ENCODE peak calls at places on chromosomes 11 and 22, in seven cellular contexts. K is lower lobe of right lung, J is keratinocyte, O is WERI-Rb-1, C is neural progenitor cell, Z is gastrocnemius medialis, F is epithelial cell of esophagus. B is an unnamed sample.

GRCh38 chr22:46851941-46852340 is 89.5 kb downstream of the TBC1D22A start:
- DNase-seq in K (no peak), J (no peak), O (no peak), C (no peak), Z (no peak), F (no peak), B (no peak)

GRCh38 chr11:35304393-35304790 is 115.0 kb downstream of the SLC1A2 start:
- DNase-seq in K (no peak), J (no peak), O (no peak), C (no peak), Z (no peak), F (peak), B (no peak)

GRCh38 chr22:28582806-28583205 is 96.8 kb downstream of the TTC28 start:
- DNase-seq in K (no peak), J (no peak), O (no peak), C (no peak), Z (no peak), F (no peak), B (no peak)

GRCh38 chr11:99268895-99269294 is 248.1 kb downstream of the CNTN5 start:
- DNase-seq in K (no peak), J (no peak), O (no peak), C (no peak), Z (no peak), F (peak), B (no peak)

GRCh38 chr11:20647976-20648565 is 21.3 kb upstream of the NELL1 start:
- DNase-seq in K (no peak), J (peak), O (peak), C (peak), Z (no peak), F (peak), B (peak)

GRCh38 chr11:102831128-102831708 is 12.2 kb downstream of the MMP3 start:
- DNase-seq in K (peak), J (no peak), O (no peak), C (peak), Z (peak), F (peak), B (peak)

GRCh38 chr11:107482234-107482633 is 24.6 kb upstream of the CWF19L2 start:
- DNase-seq in K (no peak), J (no peak), O (no peak), C (no peak), Z (no peak), F (no peak), B (no peak)

GRCh38 chr11:4459470-4459869 is 10.4 kb downstream of the OR52K2 start:
- DNase-seq in K (peak), J (no peak), O (no peak), C (no peak), Z (peak), F (peak), B (no peak)

GRCh38 chr11:78350101-78350645 is 67.4 kb downstream of the GAB2 start:
- DNase-seq in K (no peak), J (no peak), O (peak), C (peak), Z (no peak), F (no peak), B (no peak)

GRCh38 chr11:65118097-65118837 is 766 bp upstream of the ZNHIT2 start:
- DNase-seq in K (no peak), J (no peak), O (no peak), C (no peak), Z (no peak), F (no peak), B (no peak)

DNA sequence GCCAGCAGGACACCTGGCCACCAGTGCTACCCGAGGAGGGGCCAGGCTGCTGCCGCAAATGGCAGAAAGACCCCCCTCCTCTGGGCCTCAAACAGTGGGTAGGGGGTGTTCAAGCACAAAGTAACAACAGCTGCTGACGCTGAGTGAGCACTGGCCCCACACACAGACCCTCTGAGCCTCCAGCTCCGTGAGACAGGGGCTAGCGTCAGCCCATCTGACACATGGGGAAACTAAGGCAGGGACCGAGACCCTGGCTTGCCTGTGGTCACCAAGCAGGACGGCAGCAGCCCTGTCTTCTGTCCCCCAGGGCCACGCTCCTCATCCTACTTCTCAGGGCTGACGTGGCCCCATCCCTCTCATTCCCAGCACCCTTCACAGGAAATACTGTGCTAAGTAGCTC is 36.5 kb downstream of the NUP50 start:
- DNase-seq in K (peak), J (no peak), O (no peak), C (no peak), Z (no peak), F (no peak), B (no peak)
- TF ChIP-seq CTCF in K (no peak), J (no peak), O (no peak), C (no peak), Z (no peak), F (no peak), B (no peak)

DNA sequence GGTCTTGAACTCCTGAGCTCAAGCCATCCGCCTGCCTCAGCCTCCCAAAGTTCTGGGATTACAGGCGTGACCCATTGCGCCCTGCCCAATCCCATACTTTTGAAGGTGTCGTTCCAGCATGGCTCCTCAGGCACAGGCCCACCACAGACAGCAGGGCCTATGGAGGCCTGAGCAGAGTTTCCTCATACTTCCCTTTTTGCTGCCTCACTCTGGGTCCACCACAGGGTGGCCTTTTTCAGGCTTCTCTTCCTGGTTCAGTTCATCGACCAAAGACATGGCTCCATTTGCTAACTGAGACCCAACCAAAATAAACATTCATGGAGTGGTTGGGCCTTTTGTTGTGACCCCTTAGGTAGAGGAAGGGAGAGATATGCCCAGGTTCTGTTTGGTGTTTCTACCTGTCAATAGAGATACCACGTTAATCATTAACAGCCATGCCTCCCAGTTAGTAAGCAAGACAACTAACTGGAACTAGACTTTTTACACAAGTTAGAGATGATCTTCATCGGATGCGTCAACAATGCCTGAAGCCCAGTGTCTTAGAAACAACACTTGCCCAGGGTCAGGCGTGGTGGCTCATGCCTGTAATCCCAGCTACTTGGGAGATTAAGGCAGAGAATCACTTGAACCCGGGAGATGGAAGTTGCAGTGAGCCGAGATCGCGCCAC is 35.1 kb downstream of the TRIOBP start:
- DNase-seq in K (no peak), J (no peak), O (no peak), C (no peak), Z (no peak), F (no peak), B (no peak)
- TF ChIP-seq CTCF in K (no peak), J (no peak), O (peak), C (no peak), Z (no peak), F (peak), B (no peak)

GRCh38 chr11:108662700-108663099 is 2.2 kb upstream of the DDX10 start:
- DNase-seq in K (no peak), J (no peak), O (no peak), C (no peak), Z (no peak), F (no peak), B (no peak)
- TF ChIP-seq CTCF in K (no peak), J (no peak), O (no peak), C (no peak), Z (no peak), F (no peak), B (no peak)

GRCh38 chr11:33976351-33977199 is 75.0 kb upstream of the CAPRIN1 start:
- DNase-seq in K (no peak), J (no peak), O (peak), C (no peak), Z (no peak), F (no peak), B (no peak)

GRCh38 chr11:33965032-33965431 is 73.2 kb upstream of the LMO2 start:
- DNase-seq in K (no peak), J (no peak), O (no peak), C (no peak), Z (no peak), F (no peak), B (no peak)

GRCh38 chr11:33967451-33967850 is 75.6 kb upstream of the LMO2 start:
- DNase-seq in K (no peak), J (no peak), O (no peak), C (no peak), Z (no peak), F (no peak), B (no peak)

DNA sequence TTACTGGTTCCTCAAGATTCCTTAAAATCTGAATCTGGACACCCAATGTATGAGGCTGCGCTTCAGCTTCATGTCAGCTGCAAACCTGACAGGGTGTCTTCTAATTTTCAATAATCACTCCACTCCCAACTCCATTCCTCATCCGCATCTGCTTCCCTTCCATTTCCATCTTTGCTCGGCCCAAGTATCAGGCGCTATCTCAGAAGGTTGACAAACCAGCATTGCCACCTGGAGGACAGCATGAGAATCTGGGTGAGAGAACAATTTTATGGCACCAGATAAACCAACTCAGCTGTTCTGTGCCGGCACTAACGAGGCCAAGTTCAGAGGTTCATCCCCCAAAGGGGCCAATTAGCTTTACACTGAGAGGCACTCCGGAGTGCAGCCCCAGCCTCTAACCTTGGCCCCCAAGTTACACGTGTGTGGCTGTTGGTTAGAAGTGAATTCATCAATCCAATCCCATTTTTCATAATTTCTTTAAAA is 79.1 kb upstream of the LMO2 start:
- DNase-seq in K (no peak), J (no peak), O (peak), C (peak), Z (peak), F (peak), B (peak)
- TF ChIP-seq CTCF in K (peak), J (peak), O (peak), C (peak), Z (peak), F (peak), B (peak)

GRCh38 chr22:50694766-50695420 is 22.3 kb downstream of the SHANK3 start:
- DNase-seq in K (peak), J (no peak), O (no peak), C (no peak), Z (no peak), F (no peak), B (peak)

GRCh38 chr22:50694099-50694498 is 21.5 kb downstream of the SHANK3 start:
- DNase-seq in K (no peak), J (no peak), O (no peak), C (no peak), Z (no peak), F (peak), B (no peak)

GRCh38 chr22:50688448-50688847 is 15.8 kb downstream of the SHANK3 start:
- DNase-seq in K (no peak), J (no peak), O (peak), C (no peak), Z (no peak), F (no peak), B (no peak)

GRCh38 chr22:50693462-50693861 is 20.8 kb downstream of the SHANK3 start:
- DNase-seq in K (no peak), J (no peak), O (no peak), C (no peak), Z (no peak), F (no peak), B (no peak)

GRCh38 chr22:50691521-50691920 is 18.9 kb downstream of the SHANK3 start:
- DNase-seq in K (no peak), J (no peak), O (peak), C (peak), Z (no peak), F (peak), B (no peak)
- TF ChIP-seq CTCF in K (peak), J (peak), O (peak), C (peak), Z (no peak), F (peak), B (peak)

DNA sequence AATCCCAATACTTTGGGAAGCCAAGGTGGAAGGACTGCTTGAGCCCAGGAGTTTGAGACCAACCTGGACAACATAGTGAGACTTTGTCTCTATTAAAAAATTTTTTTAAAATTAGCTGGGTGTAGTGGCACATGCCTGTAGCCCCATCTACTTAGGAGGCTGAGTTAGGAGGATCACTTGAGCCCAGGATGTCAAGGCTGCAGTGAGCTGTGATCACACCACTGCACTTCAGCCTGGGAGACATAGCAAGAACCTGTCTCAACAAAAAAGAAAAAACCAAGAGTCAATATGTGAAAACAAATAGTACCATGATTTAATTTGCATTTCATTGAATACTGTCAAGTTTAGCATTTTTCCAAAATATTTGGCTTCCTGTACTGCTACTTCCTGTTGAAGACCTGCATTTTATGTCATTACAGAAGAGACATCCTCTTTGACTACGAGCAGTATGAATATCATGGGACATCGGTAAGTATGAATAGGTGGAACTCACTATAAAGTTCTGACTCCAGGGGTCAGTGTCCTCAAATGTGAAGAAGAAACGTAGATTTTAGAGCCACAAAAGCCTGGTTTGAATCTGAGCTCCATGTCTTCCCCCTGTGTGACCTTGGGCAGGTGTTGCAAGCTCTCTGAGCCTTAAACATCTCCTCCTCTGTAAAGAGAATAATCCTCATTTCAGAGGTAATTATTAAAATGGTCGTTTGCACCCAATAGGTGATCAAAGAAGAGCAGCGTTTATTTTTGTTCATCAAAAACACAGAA is 16.0 kb downstream of the CDC45 start:
- DNase-seq in K (no peak), J (no peak), O (no peak), C (no peak), Z (no peak), F (peak), B (no peak)
- TF ChIP-seq CTCF in K (peak), J (no peak), O (no peak), C (no peak), Z (peak), F (peak), B (no peak)

GRCh38 chr22:49395617-49396016 is 432.1 kb downstream of the BRD1 start:
- DNase-seq in K (peak), J (no peak), O (no peak), C (no peak), Z (no peak), F (no peak), B (no peak)

GRCh38 chr22:49392247-49392646 is 435.4 kb downstream of the BRD1 start:
- DNase-seq in K (no peak), J (no peak), O (no peak), C (no peak), Z (no peak), F (no peak), B (no peak)

GRCh38 chr22:49392841-49393510 is 434.7 kb downstream of the BRD1 start:
- DNase-seq in K (no peak), J (no peak), O (no peak), C (no peak), Z (no peak), F (no peak), B (no peak)

GRCh38 chr22:49393526-49393925 is 434.1 kb downstream of the BRD1 start:
- DNase-seq in K (no peak), J (no peak), O (no peak), C (no peak), Z (no peak), F (no peak), B (no peak)

DNA sequence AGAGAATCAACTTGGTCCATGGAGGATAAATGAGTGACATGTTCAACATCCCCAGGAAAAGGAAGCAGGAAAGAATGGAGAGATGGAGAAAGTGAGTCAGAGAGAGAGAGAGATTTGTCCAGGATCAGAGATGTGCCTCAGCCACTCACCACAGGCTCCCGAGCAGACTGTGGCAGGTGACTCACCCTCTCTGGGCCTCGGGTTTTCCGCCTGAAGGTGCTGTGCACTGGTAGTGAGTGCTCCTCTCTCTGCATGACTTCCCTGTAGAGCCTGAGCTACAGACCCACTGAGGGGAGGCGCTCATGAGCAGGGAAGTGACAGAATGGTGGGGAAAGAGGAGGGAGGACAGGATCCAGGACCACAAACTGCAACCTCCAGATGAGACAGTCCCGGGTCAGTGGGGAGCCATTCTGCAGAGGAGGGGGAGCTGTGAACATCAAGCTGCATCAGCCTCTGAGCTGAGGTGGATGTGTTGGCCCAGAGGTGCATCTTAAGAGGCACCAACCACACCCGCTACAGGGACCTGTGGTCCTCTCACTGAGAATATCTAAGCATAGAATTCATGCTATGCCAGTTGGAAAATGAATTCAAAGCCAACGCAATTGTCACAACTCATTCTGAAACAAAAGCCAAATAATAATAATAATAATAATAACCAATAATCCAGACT is 433.4 kb downstream of the BRD1 start:
- DNase-seq in K (no peak), J (no peak), O (no peak), C (no peak), Z (no peak), F (no peak), B (no peak)
- TF ChIP-seq CTCF in K (no peak), J (no peak), O (peak), C (no peak), Z (no peak), F (no peak), B (no peak)

GRCh38 chr11:67428052-67429001 is at the start of gene RPS6KB2:
- DNase-seq in K (peak), J (peak), O (peak), C (peak), Z (peak), F (peak), B (peak)

GRCh38 chr11:67431346-67432249 is 3.3 kb downstream of the RPS6KB2 start:
- DNase-seq in K (no peak), J (no peak), O (no peak), C (no peak), Z (no peak), F (no peak), B (no peak)

GRCh38 chr11:67432655-67433349 is 4.5 kb downstream of the RPS6KB2 start:
- DNase-seq in K (no peak), J (no peak), O (no peak), C (no peak), Z (no peak), F (no peak), B (peak)

GRCh38 chr11:67429722-67430121 is 1.4 kb downstream of the RPS6KB2 start:
- DNase-seq in K (no peak), J (no peak), O (no peak), C (no peak), Z (no peak), F (no peak), B (no peak)

GRCh38 chr11:67429038-67429668 is 859 bp downstream of the RPS6KB2 start:
- DNase-seq in K (no peak), J (peak), O (no peak), C (no peak), Z (no peak), F (peak), B (peak)
- TF ChIP-seq CTCF in K (no peak), J (no peak), O (no peak), C (no peak), Z (no peak), F (no peak), B (no peak)

DNA sequence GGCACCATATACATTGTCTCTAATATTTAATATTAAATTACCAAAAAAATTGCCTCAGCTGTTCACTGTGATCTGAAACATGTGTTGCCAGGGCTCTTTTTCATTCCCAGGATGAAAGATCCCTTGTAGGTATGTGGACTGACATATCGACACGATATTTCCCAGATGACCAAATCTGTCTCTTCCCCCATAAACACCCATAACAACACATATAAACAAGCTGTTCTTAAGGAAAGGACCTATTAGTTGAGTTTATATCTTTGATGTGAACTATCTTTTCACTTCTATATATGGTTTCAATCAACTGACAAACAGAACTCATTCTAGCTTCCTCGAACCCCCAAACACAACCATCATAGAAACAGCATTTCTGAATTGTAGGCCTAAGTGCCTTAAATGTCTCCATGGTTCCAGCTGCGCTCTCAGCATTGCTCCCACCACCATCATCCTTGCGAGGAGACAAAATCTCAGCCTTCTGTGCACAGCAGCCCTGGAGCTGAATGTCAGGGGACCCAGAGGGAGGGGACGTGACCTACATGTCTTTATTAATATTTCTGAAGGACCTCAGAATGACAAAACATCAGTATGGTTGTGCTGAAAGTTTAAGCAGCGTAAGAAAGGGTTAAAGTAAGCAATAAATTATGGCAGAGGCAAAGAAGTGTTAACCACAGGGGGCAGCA is 67.0 kb downstream of the ETS1 start:
- DNase-seq in K (no peak), J (no peak), O (no peak), C (no peak), Z (no peak), F (no peak), B (no peak)
- TF ChIP-seq CTCF in K (no peak), J (no peak), O (no peak), C (no peak), Z (no peak), F (no peak), B (no peak)